ENCODE peak calls at places on chromosome 16, in seven cellular contexts. G, X, W, E, F, S and L are unnamed samples.

GRCh38 chr16:12453832-12454231 is 349.9 kb downstream of the CPPED1 start:
- DNase-seq in W (no peak), S (no peak), F (no peak), X (no peak), G (no peak), E (no peak), L (peak)

GRCh38 chr16:27374794-27375499 is 27.0 kb upstream of the IL21R start:
- DNase-seq in X (peak), W (peak), S (peak), E (peak), F (peak), G (peak), L (peak)

GRCh38 chr16:57859331-57859730 is 57.0 kb upstream of the KIFC3 start:
- DNase-seq in X (peak), W (no peak), G (peak), E (no peak), F (peak), S (peak), L (peak)

GRCh38 chr16:87947356-87948118 is 3.7 kb upstream of the BANP start:
- DNase-seq in G (no peak), E (no peak), W (no peak), S (no peak), F (no peak), X (no peak), L (no peak)

GRCh38 chr16:25786748-25787147 is 95.0 kb downstream of the HS3ST4 start:
- DNase-seq in E (no peak), G (no peak), S (no peak), X (no peak), W (no peak), F (no peak), L (no peak)

GRCh38 chr16:72561-73537 is at the start of gene RHBDF1:
- DNase-seq in F (peak), W (peak), X (peak), S (peak), E (peak), G (peak), L (peak)

GRCh38 chr16:11484691-11485258 is 101.9 kb downstream of the LITAF start:
- DNase-seq in W (no peak), G (no peak), E (no peak), S (peak), F (peak), X (no peak), L (no peak)

GRCh38 chr16:87715658-87716057 is 50.1 kb downstream of the KLHDC4 start:
- DNase-seq in X (no peak), E (no peak), F (peak), G (no peak), S (peak), W (no peak), L (peak)

GRCh38 chr16:85746431-85747227 is 4.3 kb downstream of the C16orf74 start:
- DNase-seq in W (peak), X (peak), G (no peak), S (peak), F (no peak), E (no peak), L (peak)

GRCh38 chr16:49924078-49924477 is 68.2 kb upstream of the ZNF423 start:
- DNase-seq in W (no peak), F (no peak), G (no peak), S (no peak), E (no peak), X (peak), L (no peak)

GRCh38 chr16:75209944-75210343 is 3.0 kb upstream of the CTRB2 start:
- DNase-seq in G (no peak), F (no peak), S (no peak), E (no peak), X (no peak), W (no peak), L (peak)

GRCh38 chr16:4904108-4904941 is 32.6 kb downstream of the PPL start:
- DNase-seq in S (no peak), E (no peak), F (no peak), W (no peak), G (no peak), X (no peak), L (no peak)

GRCh38 chr16:5838725-5839124 is 741.1 kb upstream of the EEF2KMT start:
- DNase-seq in X (no peak), F (no peak), W (no peak), E (no peak), G (no peak), S (no peak), L (no peak)

GRCh38 chr16:57118461-57119084 is 26.2 kb downstream of the CPNE2 start:
- DNase-seq in E (no peak), S (no peak), F (no peak), G (no peak), X (no peak), W (no peak), L (no peak)

GRCh38 chr16:47565454-47565853 is 104.3 kb downstream of the PHKB start:
- DNase-seq in S (peak), E (no peak), W (no peak), G (no peak), F (peak), X (no peak), L (peak)

GRCh38 chr16:78005881-78006280 is 16.5 kb upstream of the CLEC3A start:
- DNase-seq in E (peak), G (no peak), F (no peak), X (peak), W (no peak), S (no peak), L (no peak)

GRCh38 chr16:21226749-21227148 is 6.8 kb upstream of the ANKS4B start:
- DNase-seq in E (no peak), G (no peak), W (no peak), S (no peak), X (no peak), F (no peak), L (no peak)

GRCh38 chr16:3569851-3570250 is 7.4 kb downstream of the NLRC3 start:
- DNase-seq in F (no peak), G (no peak), E (no peak), S (no peak), X (no peak), W (no peak), L (no peak)

GRCh38 chr16:4404967-4405696 is 11.3 kb downstream of the CORO7 start:
- DNase-seq in G (no peak), W (peak), E (no peak), S (no peak), X (no peak), F (no peak), L (peak)

GRCh38 chr16:56107944-56108583 is 83.2 kb upstream of the GNAO1 start:
- DNase-seq in E (no peak), G (no peak), W (no peak), X (no peak), S (no peak), F (no peak), L (no peak)

GRCh38 chr16:59339871-59340270 is 605.8 kb upstream of the GOT2 start:
- DNase-seq in S (no peak), F (no peak), E (no peak), G (no peak), X (peak), W (peak), L (no peak)

GRCh38 chr16:59342669-59343068 is 608.6 kb upstream of the GOT2 start:
- DNase-seq in G (no peak), X (peak), W (peak), F (peak), S (no peak), E (no peak), L (no peak)

GRCh38 chr16:59341368-59341767 is 607.3 kb upstream of the GOT2 start:
- DNase-seq in G (no peak), X (peak), S (no peak), W (no peak), F (no peak), E (no peak), L (no peak)
- H3K23ac ChIP-seq in G (no peak), X (no peak), S (no peak), W (no peak), F (no peak), E (no peak), L (no peak)

DNA sequence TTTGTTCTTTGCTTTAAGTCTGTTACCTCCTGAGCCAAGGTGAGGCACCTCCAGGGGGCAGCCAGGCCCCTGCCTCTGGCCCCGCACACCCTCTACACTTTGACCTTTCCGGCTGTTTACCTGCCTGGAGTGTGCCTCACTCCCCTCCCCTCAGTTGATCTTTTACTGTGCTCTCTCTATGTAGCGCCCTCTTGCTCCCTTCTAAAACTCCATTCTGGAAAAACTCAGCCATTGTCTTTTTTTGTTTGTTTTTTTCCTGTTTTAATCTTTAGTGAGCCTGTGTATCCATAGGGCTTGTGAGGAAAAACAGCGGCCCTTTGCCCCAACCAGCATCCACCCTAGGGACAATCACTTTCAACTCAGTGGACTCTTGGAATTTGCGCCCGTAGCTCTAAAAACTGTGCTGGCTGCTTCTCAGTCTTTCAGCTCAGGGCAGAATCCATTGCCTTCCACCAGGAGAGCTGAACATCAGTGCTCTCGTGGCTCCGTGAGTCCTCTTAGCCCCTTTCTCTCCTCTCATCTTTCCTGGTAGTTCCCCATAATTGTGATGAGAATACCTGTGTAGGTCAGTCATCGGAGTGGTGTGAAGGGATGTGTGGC is 4.3 kb downstream of the AMDHD2 start:
- DNase-seq in W (peak), F (no peak), S (no peak), E (no peak), X (no peak), G (no peak), L (no peak)
- H3K4me2 ChIP-seq in W (no peak), F (no peak), S (no peak), E (no peak), X (no peak), G (no peak), L (no peak)

GRCh38 chr16:51392651-51393187 is 241.6 kb upstream of the SALL1 start:
- DNase-seq in F (peak), W (peak), X (peak), S (peak), G (no peak), E (peak), L (no peak)

GRCh38 chr16:51391798-51392511 is 240.9 kb upstream of the SALL1 start:
- DNase-seq in F (no peak), X (peak), G (peak), W (peak), E (peak), S (no peak), L (no peak)

GRCh38 chr16:51390877-51391276 is 239.8 kb upstream of the SALL1 start:
- DNase-seq in S (no peak), G (no peak), E (no peak), W (peak), X (peak), F (no peak), L (no peak)

GRCh38 chr16:51393381-51394005 is 242.4 kb upstream of the SALL1 start:
- DNase-seq in G (no peak), W (no peak), F (peak), S (peak), X (no peak), E (no peak), L (no peak)

DNA sequence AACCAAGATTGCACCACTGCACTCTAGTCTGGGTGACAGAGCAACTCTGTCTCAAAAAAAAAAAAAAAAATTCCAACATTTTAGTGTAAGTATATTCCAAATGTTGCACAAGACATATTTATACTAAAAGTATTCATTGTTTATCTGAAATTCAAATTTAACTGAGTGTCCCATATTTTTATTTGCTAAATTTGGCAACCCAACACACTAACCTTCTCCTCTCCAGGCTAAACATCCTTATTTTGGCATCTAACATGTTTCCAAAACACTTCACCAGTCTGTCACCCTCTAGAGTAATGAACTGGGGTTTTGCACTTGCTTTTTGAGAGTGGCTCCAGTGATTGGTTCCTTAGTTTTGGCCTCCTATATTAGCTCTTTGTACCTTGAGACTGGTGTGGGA is 243.3 kb upstream of the SALL1 start:
- DNase-seq in W (no peak), E (no peak), S (no peak), F (no peak), G (no peak), X (no peak), L (no peak)
- H3K23ac ChIP-seq in W (no peak), E (no peak), S (no peak), F (no peak), G (no peak), X (no peak), L (no peak)

GRCh38 chr16:71423865-71424264 is 18.0 kb downstream of the TLE7 start:
- DNase-seq in E (no peak), F (no peak), G (no peak), W (no peak), S (no peak), X (no peak), L (no peak)

GRCh38 chr16:71426069-71426879 is 15.6 kb downstream of the TLE7 start:
- DNase-seq in S (peak), W (peak), F (peak), X (peak), G (peak), E (peak), L (peak)

GRCh38 chr16:71424626-71425025 is 17.2 kb downstream of the TLE7 start:
- DNase-seq in W (no peak), S (no peak), E (no peak), F (no peak), X (no peak), G (no peak), L (no peak)

GRCh38 chr16:71426880-71427615 is 14.8 kb downstream of the TLE7 start:
- DNase-seq in W (no peak), E (no peak), G (no peak), X (no peak), S (no peak), F (no peak), L (no peak)

DNA sequence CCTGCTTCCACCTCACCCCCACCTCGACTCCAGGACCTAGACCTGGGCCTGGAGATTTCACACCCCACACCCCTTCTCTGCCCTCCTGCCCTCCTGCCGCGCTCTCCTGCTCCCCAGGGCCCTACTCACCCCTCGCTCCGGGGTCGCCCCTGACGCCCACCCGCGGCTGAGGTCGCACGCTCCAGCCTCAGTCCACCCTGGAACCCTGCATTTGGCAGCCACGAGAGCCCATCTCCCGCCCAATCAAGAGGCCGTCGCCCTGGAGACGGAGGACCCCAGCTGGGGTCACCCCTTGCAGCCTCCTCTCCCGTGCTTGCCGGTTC is 16.1 kb downstream of the TLE7 start:
- DNase-seq in S (no peak), X (no peak), G (no peak), F (no peak), W (no peak), E (no peak), L (no peak)
- H3K4me2 ChIP-seq in S (no peak), X (peak), G (peak), F (peak), W (peak), E (peak), L (peak)

DNA sequence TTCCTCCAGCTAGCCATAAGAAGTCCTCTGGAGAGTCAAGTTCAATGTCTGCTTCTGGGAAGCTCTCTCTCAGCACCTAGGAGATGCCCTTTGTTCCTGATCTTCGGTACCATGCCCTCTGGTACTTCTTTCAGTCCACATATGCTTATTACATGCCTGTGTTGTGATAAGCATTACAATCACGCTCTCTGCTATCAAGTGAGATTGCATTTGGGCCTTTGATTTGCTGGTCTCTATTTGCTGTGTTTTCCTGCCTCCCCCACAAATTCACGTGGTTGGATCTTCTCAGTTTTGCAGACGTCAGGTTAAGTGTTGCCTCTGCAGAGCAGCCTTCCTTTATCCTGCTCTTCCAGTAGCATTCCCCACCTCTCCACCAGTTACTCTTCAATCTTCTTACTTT is 178.0 kb downstream of the TOX3 start:
- DNase-seq in X (peak), S (no peak), G (no peak), W (no peak), E (no peak), F (no peak), L (no peak)
- H3K23ac ChIP-seq in X (no peak), S (no peak), G (no peak), W (no peak), E (no peak), F (no peak), L (no peak)

DNA sequence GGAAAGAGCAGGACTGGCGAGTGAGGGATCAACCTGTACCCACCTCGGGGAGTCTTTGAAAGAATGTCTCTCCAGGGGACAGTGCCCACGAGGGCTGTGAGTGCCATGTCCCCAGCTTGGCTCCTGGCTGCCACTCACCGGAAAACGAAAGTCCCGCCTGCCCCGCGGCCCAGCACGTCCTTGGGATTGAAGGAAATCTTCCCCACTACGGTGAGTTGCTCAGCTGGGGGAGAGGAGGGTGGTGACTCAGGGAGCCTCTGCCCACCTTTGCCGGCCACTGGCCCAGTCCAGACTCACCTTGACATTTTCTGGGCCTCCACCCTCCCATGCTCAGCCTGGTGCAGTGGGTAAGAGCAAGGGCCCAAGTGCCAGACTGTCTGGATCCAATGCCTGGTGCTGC is 17.1 kb downstream of the PLK1 start:
- DNase-seq in E (no peak), X (no peak), W (no peak), F (no peak), G (no peak), S (no peak), L (no peak)
- H3K4me2 ChIP-seq in E (peak), X (no peak), W (no peak), F (no peak), G (no peak), S (no peak), L (no peak)

GRCh38 chr16:53921042-53921441 is 217.1 kb downstream of the FTO start:
- DNase-seq in E (no peak), S (no peak), G (no peak), F (no peak), W (no peak), X (no peak), L (no peak)

GRCh38 chr16:53922067-53922804 is 218.3 kb downstream of the FTO start:
- DNase-seq in X (no peak), F (peak), W (no peak), S (peak), E (no peak), G (no peak), L (no peak)

GRCh38 chr16:53924311-53924860 is 220.4 kb downstream of the FTO start:
- DNase-seq in X (peak), E (no peak), G (no peak), F (no peak), W (no peak), S (no peak), L (no peak)

GRCh38 chr16:53925011-53925410 is 221.1 kb downstream of the FTO start:
- DNase-seq in S (no peak), E (no peak), F (no peak), W (no peak), X (peak), G (no peak), L (peak)

GRCh38 chr16:53922805-53923645 is 219.1 kb downstream of the FTO start:
- DNase-seq in F (peak), G (no peak), S (peak), W (no peak), X (no peak), E (no peak), L (no peak)
- H3K23ac ChIP-seq in F (no peak), G (no peak), S (peak), W (no peak), X (no peak), E (no peak), L (no peak)

GRCh38 chr16:22813946-22814325 is at the start of gene HS3ST2:
- DNase-seq in X (peak), F (peak), W (peak), G (peak), E (peak), S (no peak), L (peak)
- H3K4me2 ChIP-seq in X (peak), F (peak), W (peak), G (peak), E (peak), S (no peak), L (peak)

GRCh38 chr16:67183627-67184452 is at the start of gene MATCAP1:
- DNase-seq in S (peak), X (peak), G (peak), W (peak), E (peak), F (peak), L (peak)

GRCh38 chr16:67181346-67181745 is 2.4 kb downstream of the MATCAP1 start:
- DNase-seq in E (no peak), S (peak), W (no peak), X (no peak), G (no peak), F (peak), L (no peak)

GRCh38 chr16:67183284-67183626 is 508 bp downstream of the MATCAP1 start:
- DNase-seq in X (no peak), F (no peak), S (no peak), G (no peak), W (no peak), E (no peak), L (no peak)

GRCh38 chr16:67180166-67180565 is 3.6 kb downstream of the MATCAP1 start:
- DNase-seq in S (no peak), E (no peak), G (no peak), X (no peak), W (no peak), F (no peak), L (no peak)

GRCh38 chr16:67182288-67182687 is 1.5 kb downstream of the MATCAP1 start:
- DNase-seq in S (peak), F (peak), E (no peak), W (no peak), X (no peak), G (no peak), L (no peak)
- H3K23ac ChIP-seq in S (peak), F (no peak), E (no peak), W (no peak), X (no peak), G (no peak), L (no peak)

DNA sequence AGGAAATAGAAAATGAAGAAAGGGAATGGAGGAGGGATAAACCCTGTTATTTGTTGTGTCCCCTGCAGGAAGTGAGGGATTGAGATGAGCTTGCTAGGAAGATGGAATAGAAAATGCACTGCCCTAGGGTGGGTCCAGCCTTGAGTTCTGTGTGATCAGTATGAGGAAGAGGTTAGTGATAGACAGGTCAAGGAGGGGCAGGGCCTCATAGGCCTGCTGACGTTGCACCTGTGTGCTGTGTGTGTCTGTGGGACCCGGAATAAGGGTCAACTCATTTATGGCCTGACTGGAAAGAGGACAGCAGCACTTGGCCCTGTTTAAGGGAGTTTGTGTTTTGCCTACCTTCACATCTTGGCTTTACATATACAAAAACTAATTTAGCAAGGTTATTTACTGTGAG is 26.3 kb downstream of the DEF8 start:
- DNase-seq in X (no peak), G (no peak), W (no peak), F (no peak), S (no peak), E (no peak), L (no peak)
- H3K4me2 ChIP-seq in X (no peak), G (no peak), W (no peak), F (no peak), S (no peak), E (no peak), L (no peak)